ENCODE peak calls at places on chromosomes 1 and 21, in seven cellular contexts. I is RWPE2, O is lower leg skin, P is SJSA1, B is endodermal cell, S is coronary artery, J is A549. U is an unnamed sample.

GRCh38 chr1:201605385-201605747 is 66.4 kb downstream of the NAV1 start:
- DNase-seq in O (no peak), I (no peak), B (no peak), P (no peak), J (no peak), S (no peak), U (no peak)

GRCh38 chr1:56547473-56547872 is 31.9 kb downstream of the PLPP3 start:
- DNase-seq in P (no peak), I (no peak), O (no peak), J (no peak), B (no peak), S (no peak), U (no peak)

GRCh38 chr21:42443876-42444744 is 40.4 kb downstream of the UBASH3A start:
- DNase-seq in O (no peak), P (no peak), S (no peak), I (no peak), J (no peak), B (no peak), U (no peak)

GRCh38 chr1:230113605-230114241 is 46.7 kb downstream of the GALNT2 start:
- DNase-seq in I (no peak), P (peak; percentile 74), O (no peak), J (peak; percentile 55), S (no peak), B (peak; percentile 53), U (no peak)

GRCh38 chr1:220710333-220710732 is 20.2 kb downstream of the C1orf115 start:
- DNase-seq in J (no peak), P (peak; percentile 30), S (no peak), I (no peak), O (no peak), B (no peak), U (no peak)

GRCh38 chr21:46550511-46550941 is 54.4 kb downstream of the S100B start:
- DNase-seq in J (no peak), B (no peak), P (no peak), I (no peak), S (no peak), O (peak; percentile 11), U (peak; percentile 27)

GRCh38 chr1:151822404-151822803 is 9.2 kb downstream of the RORC start:
- DNase-seq in B (no peak), O (no peak), I (no peak), J (no peak), S (no peak), P (no peak), U (no peak)

GRCh38 chr1:209414803-209415329 is 168.6 kb upstream of the CAMK1G start:
- DNase-seq in O (no peak), J (no peak), S (peak; percentile 45), B (no peak), I (no peak), P (no peak), U (no peak)

GRCh38 chr1:205046870-205047269 is 3.9 kb downstream of the CNTN2 start:
- DNase-seq in S (no peak), B (no peak), I (no peak), J (no peak), O (no peak), P (no peak), U (no peak)

GRCh38 chr21:34147835-34148804 is 74.7 kb downstream of the MRPS6 start:
- DNase-seq in O (no peak), S (no peak), J (no peak), I (no peak), P (no peak), B (no peak), U (no peak)

GRCh38 chr21:37412603-37413360 is 46.2 kb downstream of the DYRK1A start:
- DNase-seq in O (no peak), P (no peak), I (no peak), B (no peak), J (no peak), S (no peak), U (no peak)

GRCh38 chr1:206025283-206025820 is 1.7 kb upstream of the CTSE start:
- DNase-seq in O (no peak), I (no peak), S (no peak), B (no peak), P (peak; percentile 6), J (no peak), U (no peak)

GRCh38 chr21:17391811-17392340 is 121.0 kb upstream of the CXADR start:
- DNase-seq in J (no peak), O (no peak), P (no peak), S (no peak), B (no peak), I (no peak), U (no peak)

GRCh38 chr1:84148758-84149157 is 4.7 kb downstream of the PRKACB start:
- DNase-seq in J (no peak), I (no peak), S (no peak), P (no peak), O (no peak), B (no peak), U (no peak)
- H3K4me3 ChIP-seq in J (no peak overlapping the region), I (no peak overlapping the region), S (no peak overlapping the region), P (no peak overlapping the region), O (no peak overlapping the region), B (no peak overlapping the region), U (no peak overlapping the region)

DNA sequence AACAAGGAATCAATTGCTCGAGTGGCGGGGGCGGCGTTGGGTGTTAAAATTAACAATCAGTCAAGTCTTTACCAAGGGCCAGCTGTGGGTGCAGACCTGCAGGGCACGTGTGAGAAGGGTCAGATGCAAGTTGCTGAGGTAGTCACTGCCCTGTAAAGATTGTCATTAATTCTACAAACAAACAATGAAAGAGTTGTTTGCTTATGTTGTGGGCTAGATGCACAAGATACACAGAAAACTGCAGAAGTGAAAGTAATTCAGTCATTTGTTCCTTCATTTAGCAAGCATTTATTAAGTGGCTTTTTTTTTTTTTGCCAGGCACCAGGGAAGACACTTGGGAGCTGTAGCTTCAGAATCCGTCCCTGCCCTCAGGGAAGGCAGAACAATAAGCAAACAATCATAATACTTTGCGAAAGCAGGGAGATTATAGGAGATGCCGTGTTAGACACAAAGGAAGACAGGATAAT is 79.5 kb downstream of the NR5A2 start:
- DNase-seq in O (no peak), I (no peak), J (peak; percentile 10), B (no peak), P (no peak), S (no peak), U (no peak)
- H3K4me3 ChIP-seq in O (no peak overlapping the region), I (no peak overlapping the region), J (no peak overlapping the region), B (no peak overlapping the region), P (no peak overlapping the region), S (no peak overlapping the region), U (no peak overlapping the region)

GRCh38 chr1:8427493-8427892 is 109.6 kb downstream of the SLC45A1 start:
- DNase-seq in B (no peak), O (no peak), J (no peak), P (no peak), I (no peak), S (no peak), U (no peak)
- H3K4me3 ChIP-seq in B (no peak overlapping the region), O (no peak overlapping the region), J (no peak overlapping the region), P (no peak overlapping the region), I (no peak overlapping the region), S (no peak overlapping the region), U (no peak overlapping the region)

GRCh38 chr1:20935717-20936116 is 148.6 kb upstream of the HP1BP3 start:
- DNase-seq in S (no peak), P (no peak), J (no peak), B (no peak), I (no peak), O (no peak), U (no peak)

GRCh38 chr1:20936216-20936615 is 149.1 kb upstream of the HP1BP3 start:
- DNase-seq in P (no peak), J (no peak), B (no peak), S (no peak), O (no peak), I (no peak), U (no peak)

GRCh38 chr1:20932437-20932977 is 145.4 kb upstream of the HP1BP3 start:
- DNase-seq in I (no peak), S (no peak), J (no peak), P (no peak), O (no peak), B (no peak), U (no peak)

GRCh38 chr1:20931930-20932436 is 144.9 kb upstream of the HP1BP3 start:
- DNase-seq in P (no peak), O (no peak), S (no peak), B (no peak), J (no peak), I (no peak), U (no peak)

DNA sequence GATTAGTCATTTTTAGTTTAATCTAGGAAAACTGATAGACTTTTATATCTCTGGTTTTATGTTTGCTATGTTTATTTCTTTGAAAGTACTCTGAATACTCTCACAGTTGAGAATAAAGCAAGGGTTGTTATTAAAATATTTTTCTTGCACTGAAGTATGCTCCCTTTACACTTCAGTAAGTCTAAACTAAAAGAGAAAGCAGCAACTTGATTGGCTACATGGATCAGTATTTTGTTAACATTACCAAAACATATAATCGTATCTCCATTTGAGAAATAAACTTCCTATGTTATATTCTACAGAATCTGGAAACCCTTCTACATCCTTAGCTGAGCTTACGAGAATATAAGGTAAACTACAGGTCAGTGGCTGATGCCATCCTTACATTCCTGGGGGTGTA is 149.5 kb upstream of the HP1BP3 start:
- DNase-seq in S (no peak), P (no peak), B (no peak), O (no peak), I (no peak), J (no peak), U (no peak)
- H3K4me3 ChIP-seq in S (no peak overlapping the region), P (no peak overlapping the region), B (no peak overlapping the region), O (no peak overlapping the region), I (no peak overlapping the region), J (no peak overlapping the region), U (no peak overlapping the region)

DNA sequence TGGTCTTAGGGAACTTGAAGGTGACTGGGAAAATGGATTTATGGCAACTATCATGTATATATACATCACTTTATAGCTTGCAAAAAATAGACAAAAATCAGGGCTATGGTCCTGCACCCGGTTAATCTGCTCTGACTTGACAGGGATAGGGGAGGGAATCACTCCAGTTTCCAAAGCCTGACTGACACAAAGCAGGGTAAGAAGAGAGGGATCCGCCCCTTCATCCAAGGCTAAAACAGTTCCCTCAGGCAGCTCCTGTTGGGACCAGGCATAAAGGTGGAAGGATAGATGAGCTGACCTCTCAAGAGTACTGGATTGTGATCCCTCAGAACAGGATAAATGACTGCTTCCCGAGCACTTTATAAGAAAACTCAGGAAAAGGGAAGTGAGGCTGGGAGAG is 1.4 kb downstream of the PBXIP1 start:
- DNase-seq in J (no peak), P (no peak), O (no peak), S (no peak), B (no peak), I (no peak), U (no peak)
- H3K4me3 ChIP-seq in J (no peak overlapping the region), P (no peak overlapping the region), O (no peak overlapping the region), S (peak overlapping the region; percentile 72), B (peak overlapping the region; percentile 94), I (no peak overlapping the region), U (no peak overlapping the region)

U was measured in lung.